ENCODE peak calls at places on chromosome 12, in seven cellular contexts. T is CD4-positive, alpha-beta T cell; G is skeletal muscle cell; A is omental fat pad; D is stimulated activated CD4-positive, alpha-beta T cell treated with anti-CD3 and anti-CD28 coated beads, TNF-alpha, amount 100 ng/mL, for 48 hours; L is endothelial cell; N is ACHN. E is an unnamed sample.

GRCh38 chr12:12506541-12506940 is 56.1 kb downstream of the DUSP16 start:
- DNase-seq in T (no peak), G (peak), A (no peak), D (no peak), L (peak), N (no peak), E (no peak)

GRCh38 chr12:115095073-115095748 is 411.2 kb upstream of the TBX3 start:
- DNase-seq in T (no peak), G (no peak), A (no peak), D (no peak), L (no peak), N (no peak), E (no peak)

GRCh38 chr12:119594399-119594730 is 791 bp downstream of the TMEM233 start:
- DNase-seq in T (no peak), G (no peak), A (no peak), D (no peak), L (peak), N (no peak), E (no peak)

GRCh38 chr12:13090054-13090453 is 13.4 kb downstream of the GSG1 start:
- DNase-seq in T (no peak), G (no peak), A (no peak), D (no peak), L (no peak), N (no peak), E (no peak)

GRCh38 chr12:3218846-3219632 is 141.9 kb downstream of the TSPAN9 start:
- DNase-seq in T (no peak), G (no peak), A (no peak), D (no peak), L (no peak), N (no peak), E (no peak)

GRCh38 chr12:123143753-123144461 is 7.0 kb downstream of the PITPNM2 start:
- DNase-seq in T (no peak), G (no peak), A (no peak), D (no peak), L (no peak), N (no peak), E (no peak)

GRCh38 chr12:113899844-113900471 is 66.2 kb downstream of the RBM19 start:
- DNase-seq in T (no peak), G (no peak), A (no peak), D (no peak), L (no peak), N (peak), E (no peak)

GRCh38 chr12:20237091-20237490 is 131.2 kb upstream of the PDE3A start:
- DNase-seq in T (no peak), G (no peak), A (no peak), D (no peak), L (no peak), N (no peak), E (no peak)

GRCh38 chr12:6229823-6230222 is 29.6 kb downstream of the CD9 start:
- DNase-seq in T (no peak), G (peak), A (no peak), D (no peak), L (no peak), N (no peak), E (no peak)

GRCh38 chr12:1916396-1917171 is 1.9 kb downstream of the CACNA2D4 start:
- DNase-seq in T (no peak), G (no peak), A (peak), D (no peak), L (no peak), N (no peak), E (no peak)

GRCh38 chr12:53667080-53667479 is 8.8 kb downstream of the ATP5MC2 start:
- DNase-seq in T (no peak), G (no peak), A (no peak), D (no peak), L (no peak), N (no peak), E (no peak)

GRCh38 chr12:21774358-21775129 is at the start of gene KCNJ8:
- DNase-seq in T (no peak), G (no peak), A (peak), D (no peak), L (peak), N (peak), E (no peak)

GRCh38 chr12:75227132-75227531 is 17.5 kb upstream of the KCNC2 start:
- DNase-seq in T (no peak), G (no peak), A (no peak), D (no peak), L (no peak), N (no peak), E (no peak)

GRCh38 chr12:5173511-5174011 is 129.9 kb downstream of the KCNA5 start:
- DNase-seq in T (no peak), G (no peak), A (no peak), D (no peak), L (no peak), N (no peak), E (no peak)

GRCh38 chr12:574475-575128 is 88.6 kb downstream of the NINJ2 start:
- DNase-seq in T (no peak), G (no peak), A (no peak), D (no peak), L (no peak), N (no peak), E (no peak)

GRCh38 chr12:98916106-98916505 is 271.0 kb downstream of the APAF1 start:
- DNase-seq in T (no peak), G (no peak), A (no peak), D (no peak), L (no peak), N (no peak), E (no peak)

GRCh38 chr12:131599214-131600159 is 111.4 kb upstream of the SFSWAP start:
- DNase-seq in T (no peak), G (no peak), A (no peak), D (no peak), L (no peak), N (no peak), E (no peak)

GRCh38 chr12:32399373-32400113 is at the start of gene FGD4:
- DNase-seq in T (peak), G (peak), A (peak), D (no peak), L (peak), N (peak), E (no peak)

GRCh38 chr12:131986847-131987398 is 37.2 kb downstream of the EP400 start:
- DNase-seq in T (no peak), G (no peak), A (no peak), D (no peak), L (no peak), N (no peak), E (no peak)

GRCh38 chr12:128286970-128287369 is 20.0 kb downstream of the TMEM132C start:
- DNase-seq in T (no peak), G (no peak), A (no peak), D (no peak), L (no peak), N (no peak), E (no peak)

GRCh38 chr12:88383405-88383804 is 196.9 kb downstream of the KITLG start:
- DNase-seq in T (no peak), G (no peak), A (no peak), D (no peak), L (no peak), N (no peak), E (no peak)

E was measured in SK-N-MC.